ENCODE peak calls at places on chromosome 19, in seven cellular contexts. Y is endothelial cell of umbilical vein, U is SK-N-SH, O is GM23338, V is HepG2, N is stomach, G is suprapubic skin. S is an unnamed sample. For H3K27me3, the result is how much of the 10 kb centered on the place peaks cover.

GRCh38 chr19:5621945-5622464 is 571 bp downstream of the SAFB2 start:
- DNase-seq in Y (peak), U (peak), O (peak), V (no peak), N (no peak), G (peak), S (no peak)

GRCh38 chr19:42683917-42684513 is 56.3 kb downstream of the PSG3 start:
- DNase-seq in Y (no peak), U (peak), O (peak), V (peak), N (no peak), G (no peak), S (no peak)

GRCh38 chr19:4234142-4234861 is 5.0 kb downstream of the EBI3 start:
- DNase-seq in Y (no peak), U (no peak), O (no peak), V (peak), N (no peak), G (no peak), S (no peak)

GRCh38 chr19:18725755-18726416 is 42.4 kb downstream of the CRTC1 start:
- DNase-seq in Y (no peak), U (no peak), O (no peak), V (no peak), N (no peak), G (no peak), S (no peak)

GRCh38 chr19:30339624-30340525 is 32.3 kb upstream of the ZNF536 start:
- DNase-seq in Y (no peak), U (no peak), O (no peak), V (no peak), N (peak), G (peak), S (no peak)

GRCh38 chr19:41218615-41219507 is at the start of gene AXL:
- DNase-seq in Y (peak), U (peak), O (peak), V (peak), N (peak), G (peak), S (peak)

GRCh38 chr19:53927745-53928144 is 18.7 kb downstream of the CACNG7 start:
- DNase-seq in Y (peak), U (no peak), O (peak), V (peak), N (no peak), G (no peak), S (no peak)

GRCh38 chr19:33431986-33432385 is 58.5 kb downstream of the CEBPG start:
- DNase-seq in Y (no peak), U (no peak), O (peak), V (no peak), N (no peak), G (no peak), S (peak)

GRCh38 chr19:12836529-12836863 is 1.8 kb upstream of the MAST1 start:
- DNase-seq in Y (no peak), U (no peak), O (no peak), V (no peak), N (no peak), G (no peak), S (no peak)

GRCh38 chr19:13297023-13297422 is 146.8 kb downstream of the IER2 start:
- DNase-seq in Y (no peak), U (no peak), O (no peak), V (no peak), N (no peak), G (no peak), S (no peak)

GRCh38 chr19:46718157-46718933 is 1.4 kb upstream of the PRKD2 start:
- DNase-seq in Y (no peak), U (no peak), O (peak), V (no peak), N (peak), G (no peak), S (no peak)

GRCh38 chr19:45924891-45925447 is 10.4 kb upstream of the NANOS2 start:
- DNase-seq in Y (no peak), U (no peak), O (no peak), V (no peak), N (no peak), G (no peak), S (no peak)

GRCh38 chr19:47351545-47351944 is 2.4 kb downstream of the DHX34 start:
- DNase-seq in Y (peak), U (peak), O (peak), V (peak), N (no peak), G (no peak), S (no peak)

GRCh38 chr19:2969104-2969504 is 8.3 kb upstream of the TLE6 start:
- DNase-seq in Y (peak), U (peak), O (no peak), V (no peak), N (peak), G (no peak), S (no peak)

GRCh38 chr19:53576941-53577653 is 39.2 kb downstream of the ZNF331 start:
- DNase-seq in Y (no peak), U (no peak), O (peak), V (no peak), N (no peak), G (no peak), S (no peak)

GRCh38 chr19:38417544-38418506 is 8.2 kb downstream of the RASGRP4 start:
- DNase-seq in Y (no peak), U (no peak), O (peak), V (no peak), N (peak), G (peak), S (no peak)

GRCh38 chr19:45526143-45526542 is 18.9 kb downstream of the VASP start:
- DNase-seq in Y (peak), U (peak), O (peak), V (peak), N (peak), G (no peak), S (peak)

GRCh38 chr19:33468361-33469170 is 53.0 kb downstream of the PEPD start:
- DNase-seq in Y (no peak), U (no peak), O (no peak), V (no peak), N (no peak), G (no peak), S (no peak)

GRCh38 chr19:55528030-55528801 is 8.7 kb downstream of the SBK2 start:
- DNase-seq in Y (no peak), U (peak), O (no peak), V (peak), N (no peak), G (no peak), S (no peak)

GRCh38 chr19:16559896-16560295 is 12.3 kb downstream of the SLC35E1 start:
- DNase-seq in Y (peak), U (no peak), O (no peak), V (no peak), N (no peak), G (no peak), S (no peak)

GRCh38 chr19:3618811-3619630 is 7.6 kb downstream of the CACTIN start:
- DNase-seq in Y (no peak), U (no peak), O (no peak), V (no peak), N (no peak), G (no peak), S (no peak)

DNA sequence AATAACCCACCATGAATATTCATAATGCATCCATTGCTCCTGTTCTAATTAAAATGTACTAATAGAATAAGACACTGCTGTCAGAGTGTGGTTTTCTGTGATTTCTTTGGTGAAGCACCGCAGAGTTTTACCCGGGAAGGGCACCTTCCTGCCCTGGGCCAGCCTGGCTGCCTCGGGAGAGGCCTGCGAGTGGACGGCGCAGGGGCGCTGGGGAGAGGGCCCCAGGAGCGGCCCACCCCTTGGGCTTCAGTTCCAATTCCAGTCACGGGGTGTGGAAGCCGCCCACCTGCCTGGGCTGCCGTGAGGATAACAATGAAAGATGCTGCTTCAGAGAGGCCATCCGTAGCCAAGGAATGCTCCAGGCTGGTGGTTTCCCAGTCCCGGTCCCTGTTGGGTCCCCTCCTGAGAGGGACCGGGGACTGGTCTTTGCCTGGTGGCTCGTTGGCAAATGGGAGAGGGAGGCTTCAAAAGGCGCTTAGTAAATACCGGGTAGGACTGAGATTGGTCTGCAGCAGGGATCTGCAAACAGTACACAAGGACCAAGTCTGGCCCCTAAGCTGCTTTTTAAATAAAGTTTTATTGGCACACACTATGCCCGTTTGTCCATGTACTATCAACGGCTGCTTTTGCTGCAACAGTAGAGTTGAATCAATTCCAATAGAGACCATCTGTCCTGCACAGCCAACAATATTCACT is 18.0 kb downstream of the TCF3 start:
- DNase-seq in Y (no peak), U (no peak), O (no peak), V (no peak), N (no peak), G (no peak), S (no peak)
- TF ChIP-seq POLR2AphosphoS5 in Y (no peak), U (no peak), O (no peak), V (no peak), N (no peak), G (no peak), S (no peak)

GRCh38 chr19:39516270-39516669 is 1.3 kb downstream of the SELENOV start:
- DNase-seq in Y (no peak), U (no peak), O (peak), V (no peak), N (no peak), G (no peak), S (no peak)

GRCh38 chr19:39514840-39515550 is at the start of gene SELENOV:
- DNase-seq in Y (no peak), U (peak), O (peak), V (no peak), N (no peak), G (no peak), S (no peak)

GRCh38 chr19:39515551-39516191 is 732 bp downstream of the SELENOV start:
- DNase-seq in Y (no peak), U (no peak), O (peak), V (no peak), N (no peak), G (no peak), S (no peak)

GRCh38 chr19:39509233-39509632 is 5.7 kb upstream of the SELENOV start:
- DNase-seq in Y (no peak), U (no peak), O (no peak), V (no peak), N (no peak), G (no peak), S (no peak)

GRCh38 chr19:39512964-39513363 is 2.0 kb upstream of the SELENOV start:
- DNase-seq in Y (no peak), U (no peak), O (no peak), V (no peak), N (no peak), G (no peak), S (no peak)
- H3K27me3 ChIP-seq in Y (under half), U (under half), O (under half), V (under half), N (under half), G (half or more), S (under half)

GRCh38 chr19:8491574-8491973 is 10.9 kb downstream of the PRAM1 start:
- DNase-seq in Y (no peak), U (no peak), O (peak), V (no peak), N (no peak), G (no peak), S (no peak)
- TF ChIP-seq POLR2AphosphoS5 in Y (no peak), U (no peak), O (no peak), V (no peak), N (no peak), G (no peak), S (no peak)

DNA sequence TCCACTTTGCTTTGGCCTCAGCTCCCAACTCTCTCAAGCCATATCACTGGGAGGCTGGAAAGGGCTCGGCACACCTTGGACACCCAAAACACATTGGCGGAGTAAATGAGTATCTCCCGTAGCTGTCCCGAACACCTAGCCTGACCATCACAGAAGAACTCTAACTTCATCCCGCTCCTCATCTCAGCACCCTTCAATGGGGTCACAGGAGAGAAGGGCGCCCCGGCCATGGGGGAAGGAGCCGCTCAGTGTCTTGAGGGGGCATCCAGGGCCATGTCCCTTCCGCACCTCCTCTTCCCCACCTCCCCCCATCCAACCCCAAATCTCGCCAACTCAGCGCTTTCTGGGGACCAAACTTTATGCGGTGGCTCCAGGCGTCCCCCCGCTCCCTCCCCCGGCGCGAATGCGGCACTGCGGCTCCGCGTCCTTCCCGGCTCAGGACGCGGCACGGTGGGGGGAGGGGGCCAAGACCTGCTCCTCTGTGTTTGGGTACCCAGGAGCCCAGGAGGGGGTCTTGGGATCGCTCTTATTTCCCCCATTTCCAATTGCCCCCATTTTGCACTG is 3.0 kb downstream of the KCNC3 start:
- DNase-seq in Y (no peak), U (no peak), O (peak), V (no peak), N (no peak), G (no peak), S (no peak)
- H3K27me3 ChIP-seq in Y (under half), U (under half), O (under half), V (under half), N (half or more), G (half or more), S (under half)

DNA sequence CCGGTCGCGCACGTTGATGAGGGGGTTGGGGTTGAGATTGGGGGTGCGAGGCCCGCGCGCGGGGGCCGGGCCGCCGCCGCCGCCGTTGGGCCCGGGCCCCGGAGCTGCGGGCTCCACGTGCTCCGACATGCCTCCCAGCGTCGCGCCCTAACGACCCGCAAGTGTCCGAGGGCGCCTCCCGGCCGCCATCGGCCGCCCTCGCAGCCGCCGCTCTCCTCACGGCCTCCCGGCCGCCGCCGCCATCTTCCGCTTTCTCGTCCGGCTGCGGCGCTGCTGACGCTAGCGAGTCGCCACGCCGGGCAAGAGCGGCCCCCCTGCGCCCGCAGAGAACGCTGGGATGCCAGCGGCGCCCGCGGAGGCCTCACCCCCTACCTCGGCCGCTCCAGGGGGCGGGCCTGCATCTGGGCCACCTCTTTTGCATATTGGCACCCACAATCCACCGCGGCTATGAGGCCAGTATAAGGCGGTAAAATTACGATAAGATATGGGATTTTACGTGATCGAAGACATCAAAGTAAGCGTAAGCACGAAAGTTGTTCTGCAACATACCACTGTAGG is at the start of gene TMEM259:
- DNase-seq in Y (peak), U (peak), O (peak), V (peak), N (peak), G (peak), S (peak)
- TF ChIP-seq POLR2AphosphoS5 in Y (peak), U (peak), O (peak), V (no peak), N (peak), G (no peak), S (no peak)

GRCh38 chr19:49472936-49473335 is 1.1 kb upstream of the FLT3LG start:
- DNase-seq in Y (no peak), U (no peak), O (no peak), V (no peak), N (no peak), G (no peak), S (no peak)

GRCh38 chr19:49468746-49469447 is 5.1 kb upstream of the FLT3LG start:
- DNase-seq in Y (no peak), U (no peak), O (peak), V (no peak), N (peak), G (peak), S (no peak)

GRCh38 chr19:49468199-49468598 is 5.8 kb upstream of the FLT3LG start:
- DNase-seq in Y (no peak), U (no peak), O (no peak), V (no peak), N (no peak), G (no peak), S (no peak)

GRCh38 chr19:49470615-49470978 is 3.4 kb upstream of the FLT3LG start:
- DNase-seq in Y (no peak), U (no peak), O (no peak), V (no peak), N (no peak), G (no peak), S (no peak)

GRCh38 chr19:49469828-49470614 is 4.0 kb upstream of the FLT3LG start:
- DNase-seq in Y (no peak), U (no peak), O (peak), V (no peak), N (peak), G (no peak), S (no peak)
- H3K27me3 ChIP-seq in Y (under half), U (under half), O (under half), V (under half), N (under half), G (under half), S (under half)

DNA sequence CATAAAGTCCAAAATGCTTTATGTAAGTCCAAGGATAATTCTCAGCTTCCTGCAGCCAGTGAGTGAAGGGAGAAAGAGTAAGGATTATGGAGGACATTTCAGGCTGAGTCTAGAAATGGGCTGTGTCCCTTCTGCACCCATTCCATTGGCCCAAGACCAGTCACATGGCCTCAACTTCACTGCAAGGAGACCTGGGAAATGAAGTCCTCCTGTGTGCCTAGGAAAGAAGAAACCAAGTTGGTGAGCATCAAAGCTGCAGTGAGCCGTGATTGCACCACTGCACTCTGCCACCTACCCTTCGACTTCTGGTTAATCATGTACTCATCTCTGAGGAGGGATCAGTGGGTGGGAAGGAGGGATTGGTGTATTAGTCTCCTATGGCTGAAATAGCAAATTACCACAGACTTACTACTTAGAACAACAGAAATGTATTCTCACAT is 3.6 kb upstream of the CD37 start:
- DNase-seq in Y (peak), U (peak), O (peak), V (peak), N (peak), G (no peak), S (no peak)
- TF ChIP-seq POLR2AphosphoS5 in Y (no peak), U (no peak), O (no peak), V (peak), N (no peak), G (no peak), S (no peak)

GRCh38 chr19:1748115-1748702 is 5.1 kb upstream of the ONECUT3 start:
- DNase-seq in Y (no peak), U (no peak), O (peak), V (no peak), N (peak), G (no peak), S (no peak)

GRCh38 chr19:1750343-1751021 is 2.8 kb upstream of the ONECUT3 start:
- DNase-seq in Y (no peak), U (no peak), O (no peak), V (no peak), N (no peak), G (no peak), S (no peak)

GRCh38 chr19:1747285-1748114 is 5.8 kb upstream of the ONECUT3 start:
- DNase-seq in Y (peak), U (no peak), O (peak), V (peak), N (peak), G (no peak), S (no peak)

GRCh38 chr19:1749373-1750342 is 3.6 kb upstream of the ONECUT3 start:
- DNase-seq in Y (no peak), U (no peak), O (no peak), V (no peak), N (no peak), G (no peak), S (no peak)

DNA sequence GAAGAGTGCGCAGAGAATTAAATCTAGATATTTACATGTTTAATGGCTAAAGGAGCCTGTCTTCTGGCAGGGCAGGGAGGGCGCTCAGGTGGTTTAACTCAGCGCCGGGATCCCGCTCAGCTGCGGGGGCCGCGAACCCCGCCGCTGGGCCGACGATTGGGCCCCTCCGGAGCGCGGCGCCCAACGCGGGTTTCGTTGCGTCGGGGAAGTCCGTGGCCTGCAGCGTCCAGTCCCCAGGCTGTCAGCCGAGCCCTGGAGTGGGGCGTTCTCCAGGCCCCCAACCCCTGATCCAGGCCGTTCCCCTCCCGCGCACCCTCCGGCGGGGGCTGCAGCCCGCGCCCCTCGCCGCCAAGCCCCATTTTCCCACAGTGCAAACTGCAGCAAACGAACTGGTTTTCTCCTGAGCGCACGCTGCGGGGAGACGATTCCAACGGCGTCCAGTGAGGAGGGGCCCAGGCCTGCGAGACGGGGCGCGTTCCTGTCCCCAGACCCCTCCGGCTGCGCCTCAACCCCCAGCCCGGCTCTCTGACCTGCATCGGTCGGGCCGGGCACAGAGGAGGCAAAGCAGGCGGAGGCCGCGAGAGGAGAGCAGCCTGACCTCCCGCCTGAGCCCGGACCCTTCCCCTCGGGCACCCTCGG is 4.5 kb upstream of the ONECUT3 start:
- DNase-seq in Y (no peak), U (no peak), O (no peak), V (no peak), N (no peak), G (no peak), S (no peak)
- H3K27me3 ChIP-seq in Y (under half), U (half or more), O (half or more), V (under half), N (half or more), G (half or more), S (under half)

DNA sequence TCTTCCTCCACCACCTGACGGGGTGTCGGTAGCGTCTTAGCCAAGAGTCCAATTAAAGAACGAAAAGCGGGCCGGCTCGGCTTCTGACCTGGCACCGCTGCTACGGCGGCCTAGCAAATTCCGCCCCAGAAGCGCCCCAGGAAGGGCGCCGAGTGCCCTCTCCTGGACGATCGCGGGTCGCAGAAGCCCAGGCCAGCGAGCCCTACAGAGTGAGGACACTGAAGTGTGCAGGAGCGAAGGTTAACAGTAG is 1.1 kb upstream of the KMT2B start:
- DNase-seq in Y (no peak), U (no peak), O (no peak), V (no peak), N (no peak), G (no peak), S (no peak)
- TF ChIP-seq POLR2AphosphoS5 in Y (peak), U (no peak), O (peak), V (peak), N (peak), G (no peak), S (no peak)

S was measured in breast epithelium.